ENCODE peak calls at places on chromosomes 13 and 19, in nine cellular contexts. M, F, I, A, J, U, S, C and Y are unnamed samples.

GRCh38 chr19:6232567-6232966 is 47.2 kb downstream of the MLLT1 start:
- DNase-seq in A (no peak), M (no peak), C (peak; percentile 93), I (peak; percentile 38), J (no peak), F (no peak), S (peak; percentile 49), U (no peak), Y (no peak)

GRCh38 chr19:51903192-51903591 is 1.6 kb downstream of the ZNF649 start:
- DNase-seq in I (no peak), J (no peak), S (no peak), U (no peak), A (no peak), C (no peak), M (no peak), F (no peak), Y (no peak)

GRCh38 chr13:111033172-111034133 is 81.7 kb upstream of the ARHGEF7 start:
- DNase-seq in C (no peak), U (no peak), I (no peak), M (no peak), S (no peak), J (no peak), F (no peak), A (no peak), Y (no peak)

GRCh38 chr13:58855283-58855682 is 1223.7 kb downstream of the PCDH17 start:
- DNase-seq in I (peak; percentile 17), M (no peak), S (no peak), J (no peak), C (no peak), A (no peak), F (no peak), U (no peak), Y (no peak)

GRCh38 chr13:43792456-43792855 is 5.7 kb upstream of the ENOX1 start:
- DNase-seq in S (no peak), U (no peak), I (no peak), F (no peak), C (peak; percentile 83), M (no peak), A (no peak), J (no peak), Y (no peak)

GRCh38 chr19:17402982-17403855 is 2.2 kb downstream of the BST2 start:
- DNase-seq in M (no peak), J (peak; percentile 42), U (no peak), A (peak; percentile 36), S (no peak), C (no peak), I (no peak), F (no peak), Y (no peak)

GRCh38 chr19:17767559-17767958 is 16.3 kb downstream of the FCHO1 start:
- DNase-seq in M (no peak), F (no peak), U (no peak), I (no peak), S (no peak), C (no peak), J (no peak), A (no peak), Y (no peak)

GRCh38 chr13:46624821-46625220 is 71.9 kb downstream of the LRCH1 start:
- DNase-seq in U (no peak), F (no peak), C (no peak), I (no peak), A (no peak), M (no peak), J (no peak), S (no peak), Y (no peak)

GRCh38 chr19:35262101-35262761 is 6.5 kb upstream of the USF2 start:
- DNase-seq in J (no peak), S (no peak), M (no peak), I (no peak), C (no peak), F (no peak), A (no peak), U (no peak), Y (no peak)

GRCh38 chr19:48419158-48419920 is 25.9 kb downstream of the GRIN2D start:
- DNase-seq in F (no peak), A (peak; percentile 34), S (no peak), U (peak; percentile 40), C (no peak), J (peak; percentile 76), M (no peak), I (no peak), Y (no peak)

GRCh38 chr19:50432221-50432626 is 468 bp upstream of the MYBPC2 start:
- DNase-seq in A (no peak), F (no peak), M (no peak), J (no peak), S (no peak), I (no peak), U (no peak), C (no peak), Y (no peak)

GRCh38 chr19:10419200-10419645 is 1.1 kb upstream of the PDE4A start:
- DNase-seq in A (no peak), F (no peak), U (no peak), I (no peak), M (no peak), C (no peak), S (no peak), J (no peak), Y (no peak)

GRCh38 chr19:46761418-46761831 is 15.2 kb upstream of the STRN4 start:
- DNase-seq in A (no peak), I (no peak), C (peak; percentile 68), J (no peak), F (no peak), U (no peak), S (peak; percentile 84), M (no peak), Y (no peak)

GRCh38 chr19:24040621-24041020 is 46.4 kb upstream of the ZNF254 start:
- DNase-seq in F (no peak), M (no peak), C (no peak), I (no peak), S (no peak), J (no peak), A (no peak), U (no peak), Y (no peak)

GRCh38 chr13:80664930-80665329 is 324.0 kb upstream of the SPRY2 start:
- DNase-seq in U (no peak), J (no peak), M (no peak), I (no peak), F (no peak), C (peak; percentile 66), A (no peak), S (no peak), Y (no peak)

GRCh38 chr19:40309666-40310065 is 24.5 kb upstream of the AKT2 start:
- DNase-seq in A (no peak), C (no peak), J (no peak), M (no peak), S (no peak), F (no peak), U (no peak), I (no peak), Y (no peak)

GRCh38 chr13:91031508-91031907 is 316.0 kb upstream of the MIR17HG start:
- DNase-seq in U (no peak), C (no peak), S (no peak), F (no peak), I (no peak), M (no peak), J (no peak), A (no peak), Y (no peak)

GRCh38 chr19:35213678-35214632 is 14.6 kb downstream of the FAM187B start:
- DNase-seq in F (peak; percentile 88), M (peak; percentile 86), J (peak; percentile 68), C (peak; percentile 77), A (peak; percentile 55), I (no peak), U (peak; percentile 89), S (peak; percentile 16), Y (no peak)

GRCh38 chr19:3161453-3161852 is 17.1 kb upstream of the S1PR4 start:
- DNase-seq in J (no peak), M (no peak), F (peak; percentile 47), C (peak; percentile 34), I (no peak), U (no peak), S (no peak), A (no peak), Y (no peak)

GRCh38 chr19:3932931-3933810 is at the start of gene NMRK2:
- DNase-seq in I (no peak), A (no peak), F (no peak), S (no peak), C (no peak), U (peak; percentile 69), M (no peak), J (peak; percentile 5), Y (no peak)

GRCh38 chr13:59679239-59679638 is 484.5 kb downstream of the DIAPH3 start:
- DNase-seq in C (no peak), S (no peak), F (no peak), U (no peak), A (no peak), I (no peak), J (no peak), M (no peak), Y (no peak)

GRCh38 chr13:28707629-28708427 is 10.9 kb downstream of the SLC46A3 start:
- DNase-seq in C (peak; percentile 78), A (no peak), U (no peak), J (no peak), M (peak; percentile 42), I (no peak), F (peak; percentile 47), S (peak; percentile 88), Y (no peak)

GRCh38 chr19:3094638-3095374 is 644 bp downstream of the GNA11 start:
- DNase-seq in I (peak; percentile 42), M (no peak), J (peak; percentile 33), S (no peak), U (no peak), A (no peak), C (no peak), F (no peak), Y (no peak)